ENCODE peak calls at places on chromosomes 6 and 20, in seven cellular contexts. M is MM.1S, L is GM23338, H is PC-3, U is hepatocyte, X is HCT116, R is GM23248. O is an unnamed sample.

GRCh38 chr20:19620471-19620870 is 137.6 kb upstream of the RIN2 start:
- DNase-seq in M (no peak), L (peak), H (peak), U (peak), X (no peak), R (no peak), O (peak)

GRCh38 chr20:42955713-42956112 is 234.0 kb downstream of the PTPRT start:
- DNase-seq in M (no peak), L (no peak), H (no peak), U (no peak), X (no peak), R (no peak), O (no peak)

GRCh38 chr6:125099211-125100017 is 54.2 kb upstream of the TPD52L1 start:
- DNase-seq in M (peak), L (peak), H (peak), U (peak), X (peak), R (peak), O (peak)

GRCh38 chr6:130019796-130020105 is 1.4 kb downstream of the L3MBTL3 start:
- DNase-seq in M (no peak), L (peak), H (no peak), U (peak), X (no peak), R (no peak), O (no peak)

GRCh38 chr6:151209071-151209831 is 30.5 kb upstream of the AKAP12 start:
- DNase-seq in M (no peak), L (no peak), H (peak), U (peak), X (peak), R (peak), O (no peak)

GRCh38 chr6:33578164-33578563 is 1.9 kb downstream of the BAK1 start:
- DNase-seq in M (no peak), L (no peak), H (no peak), U (no peak), X (no peak), R (no peak), O (no peak)

GRCh38 chr6:170445487-170445886 is 107.6 kb downstream of the PSMB1 start:
- DNase-seq in M (no peak), L (no peak), H (no peak), U (no peak), X (no peak), R (no peak), O (no peak)

GRCh38 chr20:33490023-33490933 is at the start of gene CBFA2T2:
- DNase-seq in M (peak), L (no peak), H (peak), U (no peak), X (peak), R (peak), O (peak)

DNA sequence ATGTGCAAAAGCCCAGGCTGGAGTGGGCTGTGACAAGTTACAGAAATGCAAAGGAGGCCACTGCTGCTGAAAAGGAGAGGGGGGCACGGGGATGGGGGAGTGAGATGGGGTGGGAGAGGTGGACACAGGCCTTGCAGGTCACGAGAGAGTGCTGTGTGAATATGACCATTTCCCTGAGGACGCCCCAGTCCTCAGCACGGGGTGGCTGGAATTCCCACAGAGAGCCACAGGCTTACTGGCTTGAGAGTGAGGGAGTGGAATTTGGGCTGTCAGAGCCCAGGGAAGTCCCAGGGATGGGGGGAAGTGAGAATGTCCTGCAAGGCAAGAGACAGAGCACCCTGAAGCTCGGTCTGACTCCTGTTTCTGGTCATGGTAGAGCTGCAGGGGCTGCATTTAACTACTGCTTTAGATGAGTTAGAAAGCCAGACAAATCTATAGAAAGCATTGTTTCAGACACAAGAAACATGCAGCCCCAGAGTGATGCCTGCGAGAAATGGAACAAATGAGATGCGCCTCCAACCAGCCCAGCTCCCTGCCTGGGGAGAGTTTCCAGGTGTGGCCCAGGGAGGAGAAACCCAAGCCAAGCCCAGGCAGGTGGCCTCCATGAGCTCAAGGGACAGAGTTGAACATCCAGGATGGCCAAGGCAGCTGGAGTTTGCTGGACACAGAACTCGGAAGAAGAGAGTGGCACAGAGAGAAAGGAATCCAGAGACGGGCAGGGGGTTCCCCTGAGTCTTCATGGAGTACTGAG is 30.5 kb downstream of the NPEPL1 start:
- DNase-seq in M (no peak), L (no peak), H (no peak), U (no peak), X (no peak), R (no peak), O (no peak)
- TF ChIP-seq EZH2phosphoT487 in M (no peak), L (no peak), H (no peak), U (no peak), X (no peak), R (no peak), O (no peak)

DNA sequence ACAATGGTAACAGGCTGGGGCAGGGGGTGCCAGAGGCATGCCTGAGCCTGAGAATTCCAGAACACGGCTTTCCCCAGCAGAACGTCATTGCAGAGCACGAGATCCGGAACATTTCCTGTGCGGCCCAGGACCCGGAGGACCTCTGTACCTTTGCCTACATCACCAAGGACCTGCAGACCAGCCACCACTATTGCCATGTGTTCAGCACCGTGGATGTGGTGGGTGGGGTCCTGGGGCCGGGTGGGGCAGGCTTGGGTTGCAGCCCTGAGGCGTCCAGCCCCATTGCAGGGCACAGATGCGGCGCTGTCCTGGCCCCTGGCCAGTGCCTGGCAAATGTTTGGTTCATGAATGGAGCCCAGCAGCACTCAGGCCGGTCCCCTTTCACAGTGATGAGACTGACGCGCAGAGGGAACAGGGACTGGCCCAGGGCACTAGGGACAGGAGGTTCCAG is 57.1 kb downstream of the TCP11 start:
- DNase-seq in M (no peak), L (no peak), H (no peak), U (no peak), X (no peak), R (no peak), O (no peak)
- H2AFZ ChIP-seq in M (no peak), L (no peak), H (no peak), U (no peak), X (no peak), R (no peak), O (no peak)

GRCh38 chr20:38728911-38729642 is 4.8 kb downstream of the SLC32A1 start:
- DNase-seq in M (no peak), L (peak), H (no peak), U (no peak), X (no peak), R (no peak), O (peak)

GRCh38 chr20:38726849-38727601 is 2.7 kb downstream of the SLC32A1 start:
- DNase-seq in M (no peak), L (peak), H (no peak), U (no peak), X (no peak), R (peak), O (peak)

GRCh38 chr20:38725959-38726848 is 1.9 kb downstream of the SLC32A1 start:
- DNase-seq in M (peak), L (peak), H (peak), U (peak), X (no peak), R (no peak), O (peak)

GRCh38 chr20:38728237-38728761 is 4.0 kb downstream of the SLC32A1 start:
- DNase-seq in M (no peak), L (peak), H (no peak), U (no peak), X (no peak), R (no peak), O (peak)

GRCh38 chr20:38727602-38728236 is 3.4 kb downstream of the SLC32A1 start:
- DNase-seq in M (no peak), L (no peak), H (no peak), U (no peak), X (no peak), R (no peak), O (no peak)
- TF ChIP-seq EZH2 in M (no peak), L (peak), H (no peak), U (peak), X (no peak), R (no peak), O (peak)

GRCh38 chr6:154937306-154938244 is 57.5 kb upstream of the TIAM2 start:
- DNase-seq in M (no peak), L (peak), H (no peak), U (no peak), X (no peak), R (no peak), O (peak)
- TF ChIP-seq EZH2phosphoT487 in M (no peak), L (no peak), H (no peak), U (no peak), X (no peak), R (no peak), O (no peak)

GRCh38 chr6:113065606-113066005 is 718.5 kb downstream of the RFPL4B start:
- DNase-seq in M (no peak), L (peak), H (no peak), U (no peak), X (no peak), R (peak), O (peak)

GRCh38 chr6:113055998-113056397 is 708.9 kb downstream of the RFPL4B start:
- DNase-seq in M (no peak), L (no peak), H (no peak), U (no peak), X (no peak), R (no peak), O (no peak)

GRCh38 chr6:113055086-113055485 is 708.0 kb downstream of the RFPL4B start:
- DNase-seq in M (no peak), L (no peak), H (peak), U (no peak), X (no peak), R (no peak), O (no peak)

GRCh38 chr6:113057567-113058053 is 710.5 kb downstream of the RFPL4B start:
- DNase-seq in M (no peak), L (no peak), H (no peak), U (no peak), X (no peak), R (no peak), O (no peak)

GRCh38 chr6:113060664-113061063 is 713.5 kb downstream of the RFPL4B start:
- DNase-seq in M (no peak), L (no peak), H (no peak), U (no peak), X (no peak), R (no peak), O (no peak)
- H2AFZ ChIP-seq in M (no peak), L (no peak), H (no peak), U (no peak), X (peak), R (peak), O (peak)

GRCh38 chr6:38705924-38706323 is 3.0 kb upstream of the GLO1 start:
- DNase-seq in M (no peak), L (no peak), H (no peak), U (no peak), X (no peak), R (no peak), O (no peak)
- TF ChIP-seq EZH2 in M (no peak), L (no peak), H (no peak), U (no peak), X (no peak), R (no peak), O (no peak)

DNA sequence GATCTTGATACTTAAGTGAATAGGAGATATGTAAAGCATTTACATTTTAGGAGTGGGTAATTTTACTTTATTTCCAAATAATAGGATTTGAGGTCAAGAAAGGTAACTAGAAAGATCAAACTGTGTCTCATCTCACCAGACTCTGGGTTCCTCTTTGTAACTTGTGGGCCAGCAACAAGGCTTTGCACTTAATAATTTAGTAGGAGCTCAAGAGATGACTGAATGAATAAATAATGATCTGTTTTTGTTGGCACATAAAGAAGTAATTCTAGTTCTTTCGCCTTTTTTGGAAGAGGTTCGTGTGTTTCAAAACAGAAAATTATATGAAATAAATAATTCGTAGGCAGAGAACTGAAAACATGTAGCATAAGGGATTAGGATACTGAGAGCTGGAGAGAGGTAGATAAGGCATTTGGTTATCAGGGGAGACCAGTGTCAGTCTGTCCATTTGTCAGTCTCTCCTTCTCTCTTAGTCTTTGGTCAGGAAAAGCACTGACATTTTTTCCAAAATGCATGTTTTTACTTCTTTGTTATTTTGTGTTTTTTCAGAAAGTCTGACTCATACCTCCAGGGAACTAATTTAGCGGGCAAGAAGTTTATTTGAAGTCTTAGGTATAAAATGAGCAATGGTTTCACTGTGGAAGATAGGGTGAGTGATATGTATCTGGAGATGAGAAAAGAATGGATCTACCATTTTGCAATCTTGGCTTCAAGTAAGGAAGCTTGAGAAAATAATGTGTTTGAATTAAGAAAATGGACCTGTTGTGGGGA is 67.2 kb upstream of the FABP7 start:
- DNase-seq in M (no peak), L (no peak), H (peak), U (no peak), X (no peak), R (peak), O (no peak)
- TF ChIP-seq EZH2phosphoT487 in M (no peak), L (no peak), H (no peak), U (no peak), X (no peak), R (no peak), O (no peak)

GRCh38 chr6:2550247-2550646 is 200.5 kb downstream of the MYLK4 start:
- DNase-seq in M (no peak), L (no peak), H (no peak), U (no peak), X (no peak), R (no peak), O (no peak)

GRCh38 chr6:2554651-2555050 is 196.1 kb downstream of the MYLK4 start:
- DNase-seq in M (no peak), L (no peak), H (peak), U (no peak), X (no peak), R (no peak), O (no peak)

GRCh38 chr6:2551705-2552104 is 199.0 kb downstream of the MYLK4 start:
- DNase-seq in M (no peak), L (no peak), H (no peak), U (no peak), X (no peak), R (no peak), O (no peak)

GRCh38 chr6:2556761-2557160 is 194.0 kb downstream of the MYLK4 start:
- DNase-seq in M (no peak), L (no peak), H (no peak), U (no peak), X (no peak), R (no peak), O (no peak)

DNA sequence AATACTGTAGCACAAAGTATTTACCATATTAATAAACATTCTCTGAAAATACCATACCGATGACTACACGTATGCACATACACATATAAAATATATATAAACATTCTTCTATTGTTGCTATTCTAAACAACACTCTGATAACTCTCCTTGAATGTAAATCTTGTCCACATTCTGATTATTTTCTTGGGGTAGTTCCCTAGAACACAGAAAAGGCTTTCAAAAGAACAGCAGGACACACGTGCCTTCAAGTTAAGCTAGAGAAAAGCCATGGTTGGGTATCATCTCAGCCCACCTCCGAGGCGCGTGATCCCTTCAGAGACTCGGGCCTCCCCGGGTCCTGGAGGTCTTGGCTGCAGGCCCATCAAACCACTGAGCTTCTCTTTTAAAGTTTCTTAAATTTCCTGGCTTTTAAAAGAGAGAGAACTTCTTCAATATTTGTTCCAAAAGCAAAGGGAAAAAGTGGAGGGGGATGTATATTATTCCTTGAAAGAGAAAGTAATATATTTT is 198.0 kb downstream of the MYLK4 start:
- DNase-seq in M (no peak), L (no peak), H (peak), U (no peak), X (no peak), R (no peak), O (no peak)
- H2AFZ ChIP-seq in M (no peak), L (no peak), H (no peak), U (no peak), X (no peak), R (no peak), O (no peak)

GRCh38 chr6:46129634-46130505 is at the start of gene ENPP4:
- DNase-seq in M (peak), L (peak), H (peak), U (peak), X (peak), R (peak), O (peak)
- TF ChIP-seq EZH2 in M (no peak), L (no peak), H (no peak), U (no peak), X (no peak), R (no peak), O (no peak)

DNA sequence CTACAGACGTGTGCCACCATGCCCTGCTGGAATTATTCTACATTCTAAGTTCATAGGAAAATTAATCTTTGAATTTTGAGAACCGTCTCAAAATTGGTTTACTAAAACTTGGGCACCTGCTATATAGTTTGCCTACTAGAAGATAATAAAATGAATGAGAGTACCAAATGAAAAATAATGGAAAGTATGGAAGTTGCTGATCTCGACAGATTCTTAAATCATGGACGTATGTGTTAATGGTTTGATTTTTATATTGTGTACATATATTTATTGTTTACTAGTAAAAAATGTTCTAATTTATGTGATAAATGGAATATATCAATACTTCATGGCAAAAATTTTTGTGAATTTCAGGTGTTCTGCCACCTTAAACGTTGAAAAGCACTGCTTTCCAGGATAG is 60.0 kb downstream of the KIZ start:
- DNase-seq in M (no peak), L (no peak), H (no peak), U (no peak), X (no peak), R (no peak), O (no peak)
- TF ChIP-seq EZH2phosphoT487 in M (no peak), L (no peak), H (no peak), U (no peak), X (no peak), R (no peak), O (no peak)